ENCODE peak calls at places on chromosomes 12 and 14, in four cellular contexts. C is coronary artery, E is thyroid gland, D is OCI-LY7. V is an unnamed sample.

GRCh38 chr12:131793623-131794022 is 34.6 kb upstream of the MMP17 start:
- DNase-seq in C (no peak), D (no peak), E (no peak), V (peak)

GRCh38 chr14:31880935-31881334 is 196.2 kb upstream of the ARHGAP5 start:
- DNase-seq in C (peak), E (no peak), D (no peak), V (peak)

GRCh38 chr12:85784096-85784720 is 52.0 kb downstream of the RASSF9 start:
- DNase-seq in C (no peak), E (no peak), D (no peak), V (no peak)

GRCh38 chr12:100995201-100995600 is 200.6 kb downstream of the ANO4 start:
- DNase-seq in C (no peak), D (no peak), E (no peak), V (peak)

GRCh38 chr12:15256760-15257159 is 35.5 kb upstream of the RERG start:
- DNase-seq in E (peak), D (no peak), C (no peak), V (no peak)

GRCh38 chr12:109767456-109767855 is 53.8 kb downstream of the FAM222A start:
- DNase-seq in D (no peak), E (no peak), C (peak), V (no peak)

GRCh38 chr14:104665663-104666522 is 23.5 kb upstream of the INF2 start:
- DNase-seq in E (no peak), C (no peak), D (peak), V (no peak)

GRCh38 chr14:102584871-102585869 is 7.3 kb upstream of the RCOR1 start:
- DNase-seq in C (no peak), E (no peak), D (no peak), V (no peak)

GRCh38 chr14:51369814-51370213 is 129.8 kb downstream of the TMX1 start:
- DNase-seq in D (peak), C (no peak), E (no peak), V (no peak)

GRCh38 chr12:50188280-50188781 is 21.2 kb upstream of the CERS5 start:
- DNase-seq in D (no peak), C (no peak), E (peak), V (peak)

GRCh38 chr12:94725375-94726168 is 75.2 kb upstream of the TMCC3 start:
- DNase-seq in E (no peak), C (no peak), D (peak), V (peak)

GRCh38 chr12:98332626-98333025 is 182.8 kb upstream of the TMPO start:
- DNase-seq in C (no peak), D (peak), E (no peak), V (no peak)

GRCh38 chr12:11174022-11174421 is 3.0 kb downstream of the SMIM10L1 start:
- DNase-seq in C (no peak), E (no peak), D (no peak), V (no peak)

GRCh38 chr12:8564656-8565055 is 24.0 kb upstream of the CLEC4E start:
- DNase-seq in E (no peak), D (no peak), C (no peak), V (no peak)

GRCh38 chr14:102057480-102058114 is 29.2 kb downstream of the HSP90AA1 start:
- DNase-seq in C (no peak), D (no peak), E (no peak), V (no peak)

GRCh38 chr14:101251812-101252442 is 309.4 kb upstream of the DIO3 start:
- DNase-seq in D (no peak), E (no peak), C (peak), V (no peak)

DNA sequence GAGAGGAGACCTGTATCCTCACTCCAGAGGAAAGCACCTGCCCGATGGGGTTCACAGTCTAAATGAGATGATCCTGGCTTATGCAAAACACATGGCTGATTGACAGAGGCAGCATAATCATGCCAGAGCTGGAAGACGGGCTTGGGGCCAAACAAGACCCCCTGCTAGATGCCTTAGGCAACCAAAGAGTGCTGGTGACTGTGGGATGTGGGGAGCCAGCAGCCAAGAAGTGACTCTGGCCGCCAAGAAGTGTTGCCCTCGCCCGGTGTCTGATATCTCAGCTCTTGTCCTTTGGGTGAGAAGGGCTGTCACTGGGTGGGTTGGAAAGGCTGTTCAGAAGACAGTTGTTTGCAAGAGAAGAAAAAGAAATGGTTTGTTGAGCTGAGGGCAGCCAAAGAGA is 56.7 kb downstream of the PLEKHG3 start:
- DNase-seq in C (no peak), E (no peak), D (no peak), V (no peak)
- H3K27ac ChIP-seq in C (peak), E (peak), D (no peak), V (no peak)

GRCh38 chr12:113359939-113360748 is 1.8 kb downstream of the PLBD2 start:
- DNase-seq in E (peak), C (no peak), D (no peak), V (peak)
- TF ChIP-seq CTCF in E (no peak), C (no peak), D (peak), V (peak)

GRCh38 chr12:58521796-58522195 is 398.5 kb downstream of the LRIG3 start:
- DNase-seq in E (no peak), C (no peak), D (no peak), V (no peak)
- H3K27ac ChIP-seq in E (no peak), C (no peak), D (no peak), V (no peak)

GRCh38 chr14:21072102-21072501 is 2.0 kb downstream of the ARHGEF40 start:
- DNase-seq in C (no peak), D (no peak), E (no peak), V (peak)
- TF ChIP-seq CTCF in C (no peak), D (no peak), E (no peak), V (peak)

DNA sequence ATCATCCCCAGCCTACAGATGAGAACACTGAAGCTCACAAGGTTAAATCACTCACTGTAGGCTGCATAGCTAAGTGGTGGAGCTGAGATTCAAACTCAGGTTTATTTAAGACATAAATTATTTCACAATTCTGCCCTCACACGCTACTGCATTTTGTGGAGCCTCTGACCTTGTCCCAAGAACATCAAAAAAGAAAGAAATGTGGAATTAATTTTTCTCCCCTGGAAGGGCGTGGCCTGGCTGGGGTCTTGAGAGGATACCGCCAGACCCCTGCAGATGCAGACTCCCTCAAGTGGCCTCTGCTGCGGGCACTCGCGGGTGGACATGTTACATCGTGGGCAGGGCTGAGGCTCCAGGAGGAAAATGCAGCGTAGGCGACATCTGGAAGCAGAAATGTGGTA is 40.6 kb downstream of the LTBP2 start:
- DNase-seq in D (no peak), C (no peak), E (no peak), V (peak)
- H3K27ac ChIP-seq in D (no peak), C (peak), E (peak), V (peak)

GRCh38 chr12:88338486-88338885 is 196.4 kb downstream of the TMTC3 start:
- DNase-seq in D (no peak), E (no peak), C (no peak), V (no peak)
- TF ChIP-seq CTCF in D (no peak), E (no peak), C (no peak), V (no peak)

GRCh38 chr12:26334621-26335124 is 139.3 kb downstream of the SSPN start:
- DNase-seq in C (no peak), E (no peak), D (no peak), V (no peak)
- H3K27ac ChIP-seq in C (peak), E (no peak), D (no peak), V (no peak)

V was measured in brain microvascular endothelial cell.